ENCODE peak calls at places on chromosome 18, in four cellular contexts. C is fibroblast of lung, N is neural progenitor cell, V is neuronal stem cell. H is an unnamed sample.

GRCh38 chr18:3885209-3885792 is 435.3 kb downstream of the TGIF1 start:
- DNase-seq in C (no peak), V (no peak), N (peak), H (no peak)

GRCh38 chr18:10376735-10377134 is 77.7 kb upstream of the APCDD1 start:
- DNase-seq in N (no peak), V (no peak), C (no peak), H (no peak)

GRCh38 chr18:33440011-33440383 is 524 bp downstream of the CCDC178 start:
- DNase-seq in V (peak), C (peak), N (peak), H (peak)

GRCh38 chr18:33560686-33561370 is 17.2 kb upstream of the ASXL3 start:
- DNase-seq in V (no peak), N (peak), C (peak), H (no peak)

GRCh38 chr18:35071819-35072247 is 30.6 kb downstream of the MAPRE2 start:
- DNase-seq in C (no peak), N (no peak), V (no peak), H (no peak)

GRCh38 chr18:72056171-72056570 is 488.0 kb downstream of the CBLN2 start:
- DNase-seq in C (no peak), V (no peak), N (no peak), H (no peak)

GRCh38 chr18:69898241-69898861 is 49.3 kb downstream of the CD226 start:
- DNase-seq in N (no peak), C (no peak), V (no peak), H (no peak)

GRCh38 chr18:10481831-10482230 is 27.4 kb downstream of the APCDD1 start:
- DNase-seq in C (no peak), N (peak), V (no peak), H (no peak)

DNA sequence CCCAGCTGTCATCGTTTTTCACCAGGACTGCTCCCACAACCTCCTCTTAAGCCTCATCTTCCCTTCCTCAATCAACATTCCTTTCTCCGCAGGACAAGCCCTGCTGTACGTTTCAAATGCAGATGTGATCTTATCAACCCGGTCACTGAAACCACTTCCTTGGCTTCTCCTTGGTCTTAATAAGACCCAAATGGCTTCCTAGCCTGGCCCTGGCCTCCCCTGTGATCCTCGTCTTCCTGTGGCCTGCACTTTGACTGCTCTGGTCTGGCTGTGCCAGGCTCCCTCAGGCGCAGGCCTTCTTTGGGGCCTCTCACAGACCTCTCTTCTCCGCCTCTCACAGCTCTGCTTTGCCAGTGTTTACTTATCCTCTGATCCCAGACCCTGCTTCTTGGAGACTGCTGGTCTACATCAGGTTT is 4.7 kb upstream of the ADNP2 start:
- DNase-seq in N (peak), V (no peak), C (no peak), H (no peak)
- H3K9ac ChIP-seq in N (no peak), V (no peak), C (no peak), H (no peak)

GRCh38 chr18:54604211-54604610 is 13.2 kb downstream of the DYNAP start:
- DNase-seq in V (no peak), C (no peak), N (no peak), H (no peak)

GRCh38 chr18:54607213-54607934 is 16.3 kb downstream of the DYNAP start:
- DNase-seq in C (no peak), V (no peak), N (no peak), H (no peak)

GRCh38 chr18:54611819-54612218 is 20.8 kb downstream of the DYNAP start:
- DNase-seq in C (no peak), V (no peak), N (no peak), H (no peak)

GRCh38 chr18:54606835-54607212 is 15.8 kb downstream of the DYNAP start:
- DNase-seq in C (no peak), N (no peak), V (no peak), H (no peak)

DNA sequence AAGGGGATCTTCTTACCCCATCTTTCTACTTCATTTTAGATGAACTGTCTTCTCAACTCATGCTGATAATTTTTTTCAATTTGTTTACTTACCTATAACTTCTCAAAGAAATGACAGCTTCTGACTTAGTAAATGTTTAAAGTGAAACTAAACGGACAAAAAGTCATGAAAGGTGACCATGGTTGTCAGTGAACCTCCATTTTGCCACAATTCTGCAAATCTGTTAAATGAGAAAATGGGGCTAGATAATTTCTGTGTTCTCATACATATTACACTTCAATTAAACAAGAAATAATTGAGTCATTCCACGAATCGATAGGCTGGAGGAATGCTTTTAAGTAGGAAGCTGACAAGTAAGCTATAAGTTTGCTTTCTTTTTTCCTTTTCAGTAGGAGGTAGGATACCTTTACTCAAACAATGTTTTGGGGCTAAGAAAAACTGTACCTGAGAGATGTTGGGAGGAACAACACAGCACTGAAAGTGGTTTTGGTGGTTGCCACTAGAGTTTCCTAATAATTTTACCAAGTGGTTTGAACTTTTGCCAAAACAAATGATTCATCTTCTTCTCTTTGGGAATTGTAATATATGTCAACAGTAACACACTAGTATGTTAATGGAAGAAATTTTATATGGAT is 17.1 kb downstream of the DYNAP start:
- DNase-seq in V (no peak), N (no peak), C (peak), H (no peak)
- H3K9ac ChIP-seq in V (no peak), N (no peak), C (no peak), H (no peak)

GRCh38 chr18:32021756-32022564 is 3.3 kb downstream of the RNF125 start:
- DNase-seq in N (no peak), C (no peak), V (no peak), H (no peak)
- H3K9ac ChIP-seq in N (no peak), C (no peak), V (no peak), H (no peak)

GRCh38 chr18:21109936-21110666 is 1.5 kb downstream of the ROCK1 start:
- DNase-seq in N (no peak), C (no peak), V (no peak), H (no peak)
- H3K9ac ChIP-seq in N (peak), C (peak), V (no peak), H (peak)

GRCh38 chr18:44909191-44909719 is 228.6 kb downstream of the SETBP1 start:
- DNase-seq in V (no peak), N (no peak), C (no peak), H (no peak)
- H3K9ac ChIP-seq in V (no peak), N (no peak), C (no peak), H (no peak)